ENCODE peak calls at places on chromosome 10, in eight cellular contexts. V is cardiac muscle cell; J is activated B cell treated with CpG ODN at 0.5 μM for 24 hours; I is pons; G is foreskin fibroblast; L is NCI-H2029 treated with DMSO at 0.1 percent for 48 hours; X is stimulated activated CD8-positive, alpha-beta memory T cell treated with anti-CD3 and anti-CD28 coated beads, Interleukin-15, amount 100 ng/mL, for 24 hours; A is activated CD8-positive, alpha-beta T cell treated with anti-CD3 and anti-CD28 coated beads for 36 hours. U is an unnamed sample.

GRCh38 chr10:105358911-105359310 is 717.8 kb downstream of the SORCS3 start:
- DNase-seq in V (no peak), J (no peak), I (no peak), G (peak; percentile 52), L (no peak), X (no peak), A (no peak), U (no peak)

GRCh38 chr10:133608855-133609254 is 17.7 kb downstream of the FRG2B start:
- DNase-seq in V (peak; percentile 0), J (no peak), I (peak; percentile 44), G (peak; percentile 21), L (no peak), X (no peak), A (no peak), U (peak; percentile 14)

GRCh38 chr10:16777473-16778370 is 39.5 kb downstream of the RSU1 start:
- DNase-seq in V (peak; percentile 77), J (no peak), I (peak; percentile 67), G (peak; percentile 70), L (peak; percentile 11), X (no peak), A (peak; percentile 16), U (peak; percentile 38)

GRCh38 chr10:125472037-125472607 is 210.8 kb downstream of the TEX36 start:
- DNase-seq in V (no peak), J (no peak), I (no peak), G (no peak), L (no peak), X (no peak), A (no peak), U (no peak)

GRCh38 chr10:124611738-124612137 is 132.4 kb downstream of the FAM53B start:
- DNase-seq in V (no peak), J (no peak), I (no peak), G (no peak), L (no peak), X (no peak), A (peak; percentile 60), U (no peak)

GRCh38 chr10:101897633-101898032 is 54.0 kb upstream of the KCNIP2 start:
- DNase-seq in V (no peak), J (no peak), I (no peak), G (peak; percentile 57), L (no peak), X (no peak), A (no peak), U (no peak)

GRCh38 chr10:77554996-77555397 is 82.6 kb downstream of the KCNMA1 start:
- DNase-seq in V (no peak), J (no peak), I (peak; percentile 38), G (no peak), L (no peak), X (no peak), A (peak; percentile 42), U (no peak)

GRCh38 chr10:18659784-18660561 is 742 bp downstream of the ARL5B start:
- DNase-seq in V (peak; percentile 33), J (no peak), I (peak; percentile 49), G (peak; percentile 49), L (no peak), X (no peak), A (peak; percentile 15), U (peak; percentile 35)

GRCh38 chr10:42926831-42927230 is 144.2 kb downstream of the BMS1 start:
- DNase-seq in V (peak; percentile 51), J (no peak), I (no peak), G (no peak), L (no peak), X (no peak), A (no peak), U (no peak)

GRCh38 chr10:42596196-42596595 is 42.2 kb downstream of the ZNF33B start:
- DNase-seq in V (no peak), J (no peak), I (no peak), G (no peak), L (no peak), X (no peak), A (no peak), U (no peak)

GRCh38 chr10:102184606-102185005 is 32.4 kb downstream of the NOLC1 start:
- DNase-seq in V (no peak), J (no peak), I (no peak), G (no peak), L (no peak), X (no peak), A (no peak), U (no peak)

GRCh38 chr10:3123571-3124411 is 48.8 kb downstream of the PITRM1 start:
- DNase-seq in V (no peak), J (no peak), I (no peak), G (no peak), L (peak; percentile 46), X (no peak), A (no peak), U (no peak)

GRCh38 chr10:19826712-19827111 is 10.5 kb downstream of the PLXDC2 start:
- DNase-seq in V (no peak), J (no peak), I (peak; percentile 69), G (no peak), L (no peak), X (no peak), A (no peak), U (no peak)

GRCh38 chr10:99497343-99498025 is 35.3 kb upstream of the NKX2-3 start:
- DNase-seq in V (peak; percentile 47), J (no peak), I (no peak), G (no peak), L (no peak), X (no peak), A (no peak), U (no peak)

GRCh38 chr10:11242443-11243386 is 225.0 kb downstream of the CELF2 start:
- DNase-seq in V (no peak), J (peak; percentile 54), I (peak; percentile 68), G (peak; percentile 60), L (no peak), X (no peak), A (peak; percentile 64), U (peak; percentile 23)

GRCh38 chr10:124465777-124466488 is 4.3 kb downstream of the LHPP start:
- DNase-seq in V (no peak), J (no peak), I (no peak), G (no peak), L (no peak), X (no peak), A (no peak), U (no peak)

GRCh38 chr10:123945506-123945905 is 53.9 kb upstream of the CPXM2 start:
- DNase-seq in V (no peak), J (no peak), I (peak; percentile 8), G (peak; percentile 28), L (peak; percentile 36), X (no peak), A (no peak), U (peak; percentile 3)

GRCh38 chr10:2541176-2541575 is 526.2 kb upstream of the PFKP start:
- DNase-seq in V (no peak), J (no peak), I (no peak), G (no peak), L (no peak), X (no peak), A (no peak), U (no peak)

GRCh38 chr10:118340486-118340885 is 1.6 kb downstream of the FAM204A start:
- DNase-seq in V (no peak), J (no peak), I (peak; percentile 37), G (no peak), L (no peak), X (no peak), A (no peak), U (no peak)

GRCh38 chr10:93703066-93703465 is 674 bp upstream of the FRA10AC1 start:
- DNase-seq in V (no peak), J (no peak), I (peak; percentile 59), G (no peak), L (peak; percentile 32), X (no peak), A (no peak), U (peak; percentile 72)

GRCh38 chr10:114395361-114396022 is 8.8 kb downstream of the AFAP1L2 start:
- DNase-seq in V (no peak), J (no peak), I (peak; percentile 90), G (no peak), L (no peak), X (no peak), A (peak; percentile 27), U (peak; percentile 29)